ENCODE peak calls at places on chromosomes 1 and 21, in five cellular contexts. A is dorsolateral prefrontal cortex, N is fibroblast of lung, J is transverse colon, R is suprapubic skin. C is an unnamed sample.

GRCh38 chr1:8015036-8015808 is 10.9 kb downstream of the ERRFI1 start:
- DNase-seq in A (no peak), N (peak), J (peak), R (no peak), C (peak)

GRCh38 chr1:236284291-236284711 is 2.5 kb upstream of the ERO1B start:
- DNase-seq in A (no peak), N (no peak), J (no peak), R (no peak), C (no peak)

GRCh38 chr21:26962516-26963305 is 4.2 kb downstream of the ADAMTS5 start:
- DNase-seq in A (no peak), N (peak), J (no peak), R (no peak), C (no peak)

GRCh38 chr1:169595764-169596711 is 9.8 kb upstream of the F5 start:
- DNase-seq in A (no peak), N (peak), J (no peak), R (no peak), C (no peak)

GRCh38 chr1:55703726-55704363 is 488.7 kb upstream of the USP24 start:
- DNase-seq in A (no peak), N (peak), J (no peak), R (no peak), C (no peak)

GRCh38 chr1:193102662-193103061 is 2.6 kb downstream of the GLRX2 start:
- DNase-seq in A (no peak), N (peak), J (no peak), R (no peak), C (no peak)

GRCh38 chr1:243621973-243622372 is 228.1 kb downstream of the AKT3 start:
- DNase-seq in A (no peak), N (no peak), J (no peak), R (no peak), C (no peak)

GRCh38 chr1:28449904-28450303 is 55.9 kb upstream of the RCC1 start:
- DNase-seq in A (no peak), N (no peak), J (no peak), R (no peak), C (no peak)

GRCh38 chr1:82704393-82704792 is 903.7 kb downstream of the ADGRL2 start:
- DNase-seq in A (no peak), N (no peak), J (no peak), R (no peak), C (no peak)

GRCh38 chr1:30778156-30778978 is 20.8 kb upstream of the LAPTM5 start:
- DNase-seq in A (peak), N (peak), J (no peak), R (no peak), C (peak)

GRCh38 chr21:15009964-15010363 is 54.8 kb downstream of the NRIP1 start:
- DNase-seq in A (no peak), N (peak), J (no peak), R (no peak), C (no peak)

GRCh38 chr1:214014730-214015129 is 27.0 kb downstream of the PROX1 start:
- DNase-seq in A (no peak), N (no peak), J (no peak), R (no peak), C (no peak)

GRCh38 chr21:43322805-43323204 is 104.1 kb downstream of the SIK1 start:
- DNase-seq in A (no peak), N (no peak), J (no peak), R (no peak), C (no peak)

GRCh38 chr1:107551491-107551890 is 410.7 kb downstream of the NTNG1 start:
- DNase-seq in A (no peak), N (no peak), J (no peak), R (no peak), C (no peak)

GRCh38 chr21:41043008-41043407 is 125.0 kb upstream of the BACE2 start:
- DNase-seq in A (no peak), N (no peak), J (no peak), R (no peak), C (no peak)

GRCh38 chr1:54664364-54664763 is 22.8 kb downstream of the MROH7 start:
- DNase-seq in A (no peak), N (no peak), J (no peak), R (no peak), C (no peak)

GRCh38 chr1:245575710-245576109 is 420.9 kb downstream of the KIF26B start:
- DNase-seq in A (no peak), N (peak), J (no peak), R (peak), C (no peak)

GRCh38 chr1:98468111-98468717 is 193.3 kb upstream of the SNX7 start:
- DNase-seq in A (no peak), N (peak), J (no peak), R (no peak), C (no peak)

GRCh38 chr1:28591708-28592313 is at the start of gene RAB42:
- DNase-seq in A (no peak), N (peak), J (peak), R (peak), C (no peak)

GRCh38 chr21:42395910-42396625 is at the start of gene TMPRSS3:
- DNase-seq in A (no peak), N (no peak), J (peak), R (peak), C (no peak)

GRCh38 chr1:222996307-222996983 is 146.6 kb downstream of the TLR5 start:
- DNase-seq in A (no peak), N (no peak), J (no peak), R (no peak), C (no peak)

GRCh38 chr1:30109853-30110252 is 613.5 kb downstream of the MATN1 start:
- DNase-seq in A (peak), N (peak), J (no peak), R (no peak), C (no peak)

GRCh38 chr1:184419734-184420161 is 32.9 kb downstream of the C1orf21 start:
- DNase-seq in A (no peak), N (peak), J (no peak), R (no peak), C (no peak)

GRCh38 chr1:101282314-101283087 is 45.7 kb downstream of the S1PR1 start:
- DNase-seq in A (no peak), N (peak), J (no peak), R (no peak), C (no peak)

GRCh38 chr1:101285922-101286568 is 49.2 kb downstream of the S1PR1 start:
- DNase-seq in A (no peak), N (no peak), J (no peak), R (no peak), C (no peak)

GRCh38 chr1:101283443-101283842 is 46.6 kb downstream of the S1PR1 start:
- DNase-seq in A (no peak), N (no peak), J (no peak), R (no peak), C (no peak)

GRCh38 chr1:101284622-101285218 is 47.9 kb downstream of the S1PR1 start:
- DNase-seq in A (no peak), N (no peak), J (no peak), R (no peak), C (no peak)

DNA sequence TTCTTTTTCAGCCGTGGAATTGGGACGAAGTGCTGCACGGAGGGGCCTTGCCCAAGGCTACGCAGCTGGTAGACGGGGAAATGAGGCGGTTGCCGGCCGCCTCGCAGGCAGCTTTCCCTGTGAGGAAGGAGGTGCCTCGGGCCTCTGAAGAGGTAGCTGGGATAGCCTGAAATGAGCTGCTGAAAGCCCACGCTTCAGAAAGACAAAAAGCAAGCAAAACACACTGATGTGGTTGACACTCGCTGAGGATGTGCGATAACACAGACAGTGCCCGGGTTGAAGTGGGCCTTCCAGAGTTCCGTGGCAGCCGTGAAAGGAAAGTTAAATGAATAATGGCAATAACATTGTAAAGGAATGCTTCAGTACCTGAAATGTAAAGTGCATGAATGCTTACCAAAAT is 47.2 kb downstream of the S1PR1 start:
- DNase-seq in A (no peak), N (no peak), J (no peak), R (no peak), C (no peak)
- H3K4me3 ChIP-seq in A (no peak), N (no peak), J (no peak), R (no peak), C (no peak)

GRCh38 chr1:5616366-5617178 is 375.7 kb downstream of the NPHP4 start:
- DNase-seq in A (no peak), N (no peak), J (no peak), R (no peak), C (no peak)
- H3K4me3 ChIP-seq in A (no peak), N (no peak), J (no peak), R (no peak), C (no peak)

DNA sequence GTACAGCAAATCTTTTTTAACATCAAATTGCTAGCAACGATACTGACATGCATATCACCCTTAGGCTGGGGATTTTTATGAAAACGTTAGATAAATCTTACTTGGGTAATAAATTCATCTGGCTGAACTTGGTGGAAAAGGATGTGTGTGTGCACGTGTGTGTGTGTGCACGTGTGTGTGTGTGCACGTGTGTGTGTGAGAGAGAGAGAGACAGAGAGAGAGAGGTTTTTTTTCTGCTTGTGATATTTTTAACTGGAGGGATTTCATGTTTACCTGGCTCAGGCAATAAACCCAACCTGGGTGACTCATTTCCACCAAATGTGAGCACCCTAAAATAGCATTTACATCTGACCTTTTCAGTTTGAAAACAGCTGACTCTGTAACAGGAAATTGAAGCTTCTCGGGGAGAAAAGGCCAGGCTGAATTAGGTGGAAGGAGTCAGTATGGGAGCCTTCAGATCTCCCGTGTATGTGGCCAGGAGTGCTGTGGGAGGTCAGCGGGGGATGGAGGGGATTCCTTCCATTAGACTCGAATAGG is 340.0 kb downstream of the PRDM2 start:
- DNase-seq in A (no peak), N (no peak), J (no peak), R (no peak), C (no peak)
- H3K4me3 ChIP-seq in A (no peak), N (no peak), J (no peak), R (no peak), C (no peak)

DNA sequence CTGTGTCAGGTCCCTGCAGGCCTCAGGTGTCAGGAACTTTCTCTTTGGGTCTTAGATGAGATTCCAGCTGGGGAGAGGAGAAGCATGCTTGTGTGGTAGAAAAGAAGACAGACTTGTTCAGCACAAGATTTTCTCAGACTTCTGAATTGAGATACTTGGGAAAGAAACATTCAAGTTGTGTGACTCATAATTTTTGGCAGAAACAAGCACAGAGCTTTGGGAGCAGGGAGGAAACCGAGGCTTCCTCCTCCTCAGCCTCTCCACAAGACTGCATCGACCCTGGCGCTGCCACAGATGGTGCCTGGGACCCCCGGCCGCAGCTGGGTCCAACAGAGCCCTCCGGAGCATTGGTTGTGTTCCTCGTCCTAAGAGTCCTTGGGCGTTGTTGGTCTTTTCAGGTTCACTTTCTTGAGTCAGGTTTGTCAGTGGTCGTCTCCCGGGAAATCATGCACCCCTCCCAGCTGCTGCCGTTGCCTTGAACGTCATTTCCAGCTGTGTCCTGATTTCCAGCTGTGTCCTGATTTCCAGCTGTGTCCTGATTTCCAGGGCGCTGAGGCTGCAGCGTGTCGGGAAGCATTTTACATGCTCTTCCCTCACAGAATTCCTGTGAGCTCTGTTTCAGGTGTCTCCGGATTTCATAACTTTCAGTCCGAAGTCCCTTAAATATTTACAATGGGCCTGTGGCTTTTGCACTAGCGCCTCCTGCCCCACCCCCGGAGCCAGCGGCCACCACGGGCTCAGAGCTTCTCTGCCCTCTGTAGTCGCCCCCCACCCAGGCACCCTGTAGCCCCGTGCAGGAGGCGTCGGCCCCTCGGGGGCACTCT is 66.5 kb downstream of the COL18A1 start:
- DNase-seq in A (no peak), N (peak), J (no peak), R (no peak), C (no peak)
- H3K4me3 ChIP-seq in A (no peak), N (peak), J (no peak), R (peak), C (no peak)

GRCh38 chr1:208122612-208123358 is 121.4 kb downstream of the PLXNA2 start:
- DNase-seq in A (no peak), N (no peak), J (no peak), R (no peak), C (no peak)

GRCh38 chr1:208118306-208118705 is 125.9 kb downstream of the PLXNA2 start:
- DNase-seq in A (no peak), N (no peak), J (no peak), R (no peak), C (no peak)

GRCh38 chr1:208119225-208119606 is 125.0 kb downstream of the PLXNA2 start:
- DNase-seq in A (no peak), N (no peak), J (no peak), R (no peak), C (no peak)

GRCh38 chr1:208121965-208122364 is 122.2 kb downstream of the PLXNA2 start:
- DNase-seq in A (no peak), N (no peak), J (no peak), R (no peak), C (no peak)

DNA sequence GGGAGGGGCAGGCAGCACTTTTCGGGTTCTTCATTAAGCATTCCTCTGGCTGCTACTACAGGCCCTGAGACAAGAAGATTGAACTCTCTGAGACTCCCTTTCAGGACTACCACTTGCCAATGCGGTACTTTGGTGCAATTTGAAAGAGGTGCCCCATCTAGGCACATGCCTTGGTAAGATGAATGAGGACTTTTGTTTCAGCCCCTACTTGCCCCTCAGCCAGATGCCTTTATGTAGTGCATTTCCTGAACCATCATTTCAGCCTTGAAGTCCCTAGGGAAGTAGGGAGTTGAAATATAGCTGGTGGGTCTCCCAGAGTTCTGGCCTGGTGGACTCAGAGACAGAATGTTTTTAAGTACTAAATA is 123.8 kb downstream of the PLXNA2 start:
- DNase-seq in A (no peak), N (no peak), J (no peak), R (no peak), C (no peak)
- H3K4me3 ChIP-seq in A (no peak), N (no peak), J (no peak), R (no peak), C (no peak)

GRCh38 chr1:246699095-246699735 is 25.0 kb upstream of the SCCPDH start:
- DNase-seq in A (peak), N (peak), J (peak), R (peak), C (peak)

GRCh38 chr1:246695136-246695535 is 29.1 kb upstream of the SCCPDH start:
- DNase-seq in A (no peak), N (no peak), J (no peak), R (no peak), C (no peak)

GRCh38 chr1:246703581-246703980 is 20.6 kb upstream of the SCCPDH start:
- DNase-seq in A (no peak), N (no peak), J (peak), R (no peak), C (no peak)

GRCh38 chr1:246695666-246696065 is 28.5 kb upstream of the SCCPDH start:
- DNase-seq in A (no peak), N (no peak), J (no peak), R (no peak), C (no peak)

GRCh38 chr1:246698466-246699094 is 25.6 kb upstream of the SCCPDH start:
- DNase-seq in A (no peak), N (no peak), J (no peak), R (no peak), C (peak)
- H3K4me3 ChIP-seq in A (peak), N (peak), J (no peak), R (peak), C (no peak)

C was measured in lower leg skin.